ENCODE peak calls at places on chromosomes 3 and 15, in nine cellular contexts. C is DMS153, I is hypothalamus, A is NCI-H1105, J is lower leg skin, G is SJCRH30, B is left ventricle myocardium superior, F is astrocyte, X is fibroblast of the conjunctiva. R is an unnamed sample.

GRCh38 chr3:50428007-50428633 is 68.8 kb upstream of the TMEM115 start:
- DNase-seq in C (no peak), I (no peak), A (no peak), J (no peak), G (no peak), B (no peak), F (no peak), X (no peak), R (no peak)

GRCh38 chr15:87121357-87121756 is 1041.7 kb downstream of the AGBL1 start:
- DNase-seq in C (no peak), I (no peak), A (no peak), J (no peak), G (no peak), B (no peak), F (peak), X (no peak), R (no peak)

GRCh38 chr15:40594429-40594836 is 384 bp downstream of the KNL1 start:
- DNase-seq in C (no peak), I (no peak), A (peak), J (peak), G (peak), B (peak), F (peak), X (peak), R (no peak)

GRCh38 chr15:98433302-98433701 is 215.0 kb upstream of the IGF1R start:
- DNase-seq in C (no peak), I (no peak), A (no peak), J (peak), G (peak), B (no peak), F (peak), X (no peak), R (no peak)

GRCh38 chr3:171457263-171458055 is 2.7 kb downstream of the TNIK start:
- DNase-seq in C (no peak), I (no peak), A (no peak), J (no peak), G (no peak), B (peak), F (no peak), X (no peak), R (no peak)

GRCh38 chr15:78859971-78860733 is 12.5 kb upstream of the MORF4L1 start:
- DNase-seq in C (peak), I (peak), A (no peak), J (peak), G (peak), B (peak), F (peak), X (peak), R (peak)

GRCh38 chr15:52653451-52653964 is 25.7 kb downstream of the ATOSA start:
- DNase-seq in C (no peak), I (no peak), A (no peak), J (no peak), G (peak), B (no peak), F (peak), X (peak), R (no peak)

GRCh38 chr3:179036626-179037300 is 34.8 kb downstream of the ZMAT3 start:
- DNase-seq in C (no peak), I (no peak), A (no peak), J (no peak), G (no peak), B (no peak), F (no peak), X (no peak), R (no peak)

GRCh38 chr3:52801839-52802238 is 7.2 kb downstream of the ITIH3 start:
- DNase-seq in C (no peak), I (no peak), A (no peak), J (no peak), G (no peak), B (no peak), F (peak), X (no peak), R (no peak)

GRCh38 chr3:126343675-126344074 is 13.5 kb downstream of the KLF15 start:
- DNase-seq in C (no peak), I (no peak), A (no peak), J (peak), G (no peak), B (no peak), F (no peak), X (no peak), R (no peak)

R was measured in nucleus accumbens.